ENCODE peak calls at places on chromosomes 1 and 21, in seven cellular contexts. Q is activated T-cell treated with anti-CD3 and anti-CD28 coated beads, Interleukin-2, amount 50 U/mL, for 72 hours; U is choroid plexus epithelial cell; E is NCI-H748 treated with DMSO at 0.1 percent for 48 hours; C is stimulated activated CD8-positive, alpha-beta memory T cell treated with anti-CD3 and anti-CD28 coated beads, Interleukin-15, amount 100 ng/mL, for 4 hours; K is RWPE1; X is activated CD4-positive, alpha-beta T cell treated with anti-CD3 and anti-CD28 coated beads, Interleukin-2, amount 50 U/mL, for 48 hours. J is an unnamed sample.

GRCh38 chr1:99825702-99826101 is 24.5 kb upstream of the AGL start:
- DNase-seq in Q (no peak), U (no peak), E (no peak), C (no peak), K (no peak), X (no peak), J (no peak)

GRCh38 chr1:18927654-18928272 is 25.4 kb upstream of the ALDH4A1 start:
- DNase-seq in Q (peak; percentile 60), U (peak; percentile 50), E (no peak), C (no peak), K (no peak), X (peak; percentile 60), J (no peak)

GRCh38 chr1:89974211-89974610 is 20.7 kb upstream of the ZNF326 start:
- DNase-seq in Q (no peak), U (no peak), E (no peak), C (no peak), K (no peak), X (no peak), J (no peak)

GRCh38 chr1:209387969-209388329 is 195.6 kb upstream of the CAMK1G start:
- DNase-seq in Q (no peak), U (peak; percentile 55), E (no peak), C (no peak), K (peak; percentile 34), X (no peak), J (no peak)

GRCh38 chr1:14946567-14947285 is 206.8 kb upstream of the TMEM51 start:
- DNase-seq in Q (no peak), U (peak; percentile 87), E (no peak), C (no peak), K (no peak), X (no peak), J (no peak)

GRCh38 chr1:185704181-185704580 is 30.0 kb upstream of the HMCN1 start:
- DNase-seq in Q (no peak), U (no peak), E (no peak), C (no peak), K (no peak), X (no peak), J (no peak)

GRCh38 chr1:184285401-184286087 is 101.3 kb upstream of the C1orf21 start:
- DNase-seq in Q (no peak), U (no peak), E (no peak), C (no peak), K (no peak), X (no peak), J (no peak)

GRCh38 chr1:172781513-172782140 is 122.7 kb downstream of the FASLG start:
- DNase-seq in Q (no peak), U (peak; percentile 91), E (no peak), C (no peak), K (no peak), X (no peak), J (no peak)

GRCh38 chr1:192887426-192887825 is 78.6 kb downstream of the RGS2 start:
- DNase-seq in Q (no peak), U (no peak), E (no peak), C (no peak), K (no peak), X (no peak), J (no peak)

GRCh38 chr1:108531429-108531828 is 28.5 kb upstream of the EEIG2 start:
- DNase-seq in Q (no peak), U (no peak), E (no peak), C (no peak), K (no peak), X (no peak), J (no peak)

GRCh38 chr1:150877220-150877516 is 769 bp upstream of the ARNT start:
- DNase-seq in Q (no peak), U (no peak), E (no peak), C (no peak), K (no peak), X (no peak), J (no peak)

GRCh38 chr1:6157528-6158174 is 22.5 kb downstream of the CHD5 start:
- DNase-seq in Q (peak; percentile 32), U (peak; percentile 60), E (peak; percentile 35), C (no peak), K (peak; percentile 99), X (peak; percentile 63), J (no peak)

GRCh38 chr1:182340233-182341058 is 51.1 kb downstream of the GLUL start:
- DNase-seq in Q (no peak), U (no peak), E (no peak), C (no peak), K (no peak), X (no peak), J (no peak)

GRCh38 chr21:27365394-27365793 is 398.5 kb upstream of the ADAMTS5 start:
- DNase-seq in Q (no peak), U (peak; percentile 33), E (no peak), C (no peak), K (no peak), X (no peak), J (no peak)

GRCh38 chr1:6601049-6601864 is 1.4 kb downstream of the KLHL21 start:
- DNase-seq in Q (peak; percentile 88), U (peak; percentile 95), E (no peak), C (peak; percentile 61), K (peak; percentile 92), X (peak; percentile 89), J (no peak)

GRCh38 chr1:236480758-236481436 is 42.9 kb upstream of the LGALS8 start:
- DNase-seq in Q (no peak), U (no peak), E (no peak), C (no peak), K (no peak), X (no peak), J (no peak)

GRCh38 chr1:118077331-118078055 is 107.5 kb downstream of the SPAG17 start:
- DNase-seq in Q (no peak), U (peak; percentile 68), E (peak; percentile 23), C (no peak), K (peak; percentile 9), X (no peak), J (peak; percentile 33)

GRCh38 chr1:171403396-171403795 is 81.9 kb upstream of the PRRC2C start:
- DNase-seq in Q (no peak), U (peak; percentile 28), E (no peak), C (no peak), K (no peak), X (no peak), J (no peak)

GRCh38 chr1:164780863-164781262 is 221.9 kb downstream of the PBX1 start:
- DNase-seq in Q (no peak), U (peak; percentile 90), E (no peak), C (no peak), K (peak; percentile 44), X (no peak), J (no peak)

GRCh38 chr1:182069028-182069466 is 7.5 kb upstream of the ZNF648 start:
- DNase-seq in Q (peak; percentile 50), U (peak; percentile 29), E (peak; percentile 6), C (no peak), K (peak; percentile 83), X (peak; percentile 60), J (peak; percentile 92)

GRCh38 chr21:38948377-38948776 is 142.6 kb downstream of the ETS2 start:
- DNase-seq in Q (no peak), U (no peak), E (no peak), C (no peak), K (no peak), X (no peak), J (no peak)

GRCh38 chr1:213982814-213983588 is 4.8 kb upstream of the PROX1 start:
- DNase-seq in Q (no peak), U (no peak), E (no peak), C (no peak), K (no peak), X (peak; percentile 10), J (peak; percentile 81)

J was measured in H1.